ENCODE peak calls at places on chromosomes 2 and 18, in six cellular contexts. L is activated CD4-positive, alpha-beta T cell treated with anti-CD3 and anti-CD28 coated beads for 4 hours; Z is NCI-H1417; V is NCI-H1092; G is ACHN; I is A549. M is an unnamed sample.

GRCh38 chr2:200962821-200963128 is 685 bp downstream of the ORC2 start:
- DNase-seq in I (no peak), G (no peak), L (no peak), Z (no peak), V (no peak), M (no peak)

GRCh38 chr2:47501374-47502200 is 98.6 kb downstream of the MSH2 start:
- DNase-seq in L (no peak), G (no peak), Z (no peak), V (no peak), I (no peak), M (no peak)

GRCh38 chr2:240810199-240810598 is 9.8 kb downstream of the KIF1A start:
- DNase-seq in I (peak; percentile 27), G (peak; percentile 16), Z (peak; percentile 3), L (no peak), V (no peak), M (no peak)

GRCh38 chr2:68357608-68358337 is 7.3 kb upstream of the PLEK start:
- DNase-seq in L (no peak), I (peak; percentile 67), G (peak; percentile 81), V (peak; percentile 18), Z (peak; percentile 76), M (peak; percentile 16)

GRCh38 chr2:160432633-160433032 is 61.0 kb downstream of the RBMS1 start:
- DNase-seq in Z (no peak), I (peak; percentile 35), L (no peak), V (no peak), G (peak; percentile 64), M (peak; percentile 61)

GRCh38 chr2:149258531-149258930 is 71.9 kb upstream of the LYPD6 start:
- DNase-seq in G (no peak), I (no peak), Z (peak; percentile 4), V (no peak), L (no peak), M (no peak)

GRCh38 chr18:3262234-3263171 is 570 bp downstream of the MYL12B start:
- DNase-seq in I (peak; percentile 42), G (peak; percentile 50), L (peak; percentile 33), Z (peak; percentile 47), V (no peak), M (no peak)

GRCh38 chr2:101563849-101564248 is 88.9 kb upstream of the RFX8 start:
- DNase-seq in Z (no peak), I (no peak), L (no peak), G (no peak), V (no peak), M (no peak)

GRCh38 chr18:59705145-59705544 is 7.9 kb upstream of the CCBE1 start:
- DNase-seq in Z (no peak), L (no peak), V (no peak), G (no peak), I (no peak), M (no peak)

GRCh38 chr2:96321230-96322103 is 3.6 kb upstream of the ITPRIPL1 start:
- DNase-seq in V (peak; percentile 33), Z (peak; percentile 78), G (peak; percentile 87), I (peak; percentile 72), L (peak; percentile 83), M (peak; percentile 57)

M was measured in Caki2.